ENCODE peak calls at places on chromosomes 1 and 21, in nine cellular contexts. T is activated CD4-positive, alpha-beta T cell treated with anti-CD3 and anti-CD28 coated beads, Interleukin-2, amount 50 U/mL, for 1 hour; W is Calu3; A is stimulated activated CD4-positive, alpha-beta T cell treated with anti-CD3 and anti-CD28 coated beads, Interleukin-12 subunit alpha, Interleukin-12 subunit beta, amount 100 ng/mL, for 4 hours; G is A673; D is SW480; M is GDM1; Y is posterior cingulate gyrus; Z is iPS DF 6.9. V is an unnamed sample.

GRCh38 chr1:108745980-108746381 is 493 bp upstream of the STXBP3 start:
- DNase-seq in T (no peak), W (no peak), Y (no peak), M (no peak), A (no peak), Z (no peak), D (no peak), G (no peak), V (no peak)

GRCh38 chr1:21280011-21280471 is 10.2 kb downstream of the ECE1 start:
- DNase-seq in T (no peak), M (no peak), W (no peak), A (no peak), G (no peak), Y (no peak), D (no peak), Z (no peak), V (no peak)

GRCh38 chr1:44621841-44622286 is 52.4 kb downstream of the TMEM53 start:
- DNase-seq in A (no peak), G (no peak), Z (no peak), D (no peak), W (no peak), Y (no peak), M (no peak), T (no peak), V (no peak)

GRCh38 chr21:16492356-16492755 is 762.6 kb downstream of the USP25 start:
- DNase-seq in A (no peak), M (no peak), G (no peak), Z (no peak), W (no peak), D (no peak), Y (no peak), T (no peak), V (no peak)

GRCh38 chr21:26115346-26115745 is 55.2 kb downstream of the APP start:
- DNase-seq in T (no peak), A (no peak), D (peak), M (no peak), Y (no peak), Z (no peak), G (peak), W (peak), V (no peak)

GRCh38 chr21:42677339-42678117 is 24.1 kb downstream of the PDE9A start:
- DNase-seq in D (no peak), G (no peak), W (peak), A (no peak), Z (no peak), M (peak), T (no peak), Y (no peak), V (no peak)

GRCh38 chr21:27246741-27247140 is 279.9 kb upstream of the ADAMTS5 start:
- DNase-seq in Z (no peak), W (no peak), D (no peak), G (no peak), T (no peak), A (no peak), Y (no peak), M (no peak), V (no peak)

GRCh38 chr1:85617582-85618237 is 37.1 kb downstream of the CCN1 start:
- DNase-seq in Y (no peak), W (no peak), M (no peak), A (no peak), Z (no peak), G (no peak), D (no peak), T (no peak), V (no peak)

GRCh38 chr1:147647796-147648633 is 22.3 kb downstream of the ACP6 start:
- DNase-seq in Y (no peak), D (no peak), Z (no peak), A (no peak), W (no peak), T (no peak), G (no peak), M (no peak), V (no peak)

GRCh38 chr1:177944673-177945014 is 25.2 kb downstream of the SEC16B start:
- DNase-seq in T (no peak), W (no peak), Y (no peak), M (no peak), A (no peak), G (no peak), Z (no peak), D (no peak), V (no peak)

GRCh38 chr1:163528710-163529348 is 207.1 kb downstream of the NUF2 start:
- DNase-seq in Y (peak), Z (no peak), G (peak), M (no peak), W (peak), A (no peak), D (peak), T (no peak), V (peak)

GRCh38 chr1:156386949-156387898 is 18.2 kb downstream of the RHBG start:
- DNase-seq in A (no peak), G (no peak), W (no peak), Z (no peak), M (no peak), D (no peak), Y (no peak), T (no peak), V (no peak)

GRCh38 chr1:154446292-154446691 is 41.1 kb downstream of the IL6R start:
- DNase-seq in Y (no peak), A (no peak), M (no peak), D (no peak), G (no peak), Z (no peak), T (no peak), W (no peak), V (peak)

GRCh38 chr1:248243204-248243603 is 12.0 kb downstream of the OR2M4 start:
- DNase-seq in Z (no peak), G (peak), D (peak), Y (peak), W (peak), M (peak), T (no peak), A (no peak), V (no peak)

GRCh38 chr21:41941941-41942340 is 11.9 kb downstream of the C2CD2 start:
- DNase-seq in D (no peak), T (no peak), Z (no peak), M (no peak), Y (no peak), W (no peak), G (no peak), A (no peak), V (no peak)

GRCh38 chr1:107648071-107648470 is 316.9 kb downstream of the VAV3 start:
- DNase-seq in A (no peak), M (no peak), D (no peak), W (no peak), T (no peak), Z (no peak), Y (no peak), G (no peak), V (no peak)

GRCh38 chr1:206136241-206136640 is 19.1 kb upstream of the AVPR1B start:
- DNase-seq in Z (no peak), T (no peak), M (no peak), D (no peak), G (no peak), W (no peak), A (no peak), Y (no peak), V (no peak)

GRCh38 chr21:37547615-37547975 is 181.0 kb downstream of the DYRK1A start:
- DNase-seq in A (no peak), Z (no peak), T (no peak), G (no peak), Y (no peak), D (no peak), M (peak), W (no peak), V (no peak)

GRCh38 chr1:96409087-96409486 is 312.5 kb upstream of the PTBP2 start:
- DNase-seq in M (no peak), W (no peak), A (no peak), Z (no peak), D (peak), G (no peak), Y (no peak), T (no peak), V (no peak)

GRCh38 chr1:24695202-24695974 is 49.9 kb upstream of the CLIC4 start:
- DNase-seq in G (no peak), M (no peak), Y (no peak), A (no peak), Z (no peak), W (no peak), D (no peak), T (no peak), V (no peak)

GRCh38 chr1:10489291-10490055 is 14.7 kb downstream of the PEX14 start:
- DNase-seq in A (no peak), G (no peak), Z (no peak), M (no peak), D (no peak), W (no peak), Y (no peak), T (no peak), V (no peak)

GRCh38 chr1:145782166-145783099 is 41.5 kb downstream of the RNF115 start:
- DNase-seq in D (peak), A (no peak), Y (no peak), W (peak), G (no peak), T (no peak), M (no peak), Z (no peak), V (no peak)

GRCh38 chr1:178055093-178055492 is 38.8 kb upstream of the RASAL2 start:
- DNase-seq in Y (no peak), M (peak), Z (no peak), G (no peak), D (peak), W (peak), T (no peak), A (no peak), V (no peak)

GRCh38 chr1:167681497-167682102 is 40.2 kb upstream of the MPZL1 start:
- DNase-seq in M (no peak), G (no peak), Z (no peak), T (no peak), D (no peak), A (no peak), W (no peak), Y (no peak), V (no peak)

GRCh38 chr1:17790383-17791054 is 35.4 kb downstream of the ACTL8 start:
- DNase-seq in D (no peak), Z (no peak), M (no peak), T (no peak), G (no peak), A (no peak), W (no peak), Y (no peak), V (no peak)

GRCh38 chr1:7454895-7455784 is 316.0 kb upstream of the VAMP3 start:
- DNase-seq in A (no peak), Z (no peak), M (no peak), G (no peak), W (no peak), Y (peak), T (no peak), D (no peak), V (no peak)

V was measured in mucosa of gallbladder.